ENCODE peak calls at places on chromosomes 2 and 18, in four cellular contexts. P, V, O and T are unnamed samples.

GRCh38 chr2:28589746-28590463 is 94.0 kb downstream of the PLB1 start:
- DNase-seq in P (no peak), V (no peak), O (no peak), T (no peak)

GRCh38 chr2:7725132-7725849 is 808.1 kb downstream of the RNF144A start:
- DNase-seq in P (no peak), V (no peak), O (no peak), T (no peak)

GRCh38 chr2:189153608-189154007 is 26.0 kb downstream of the COL5A2 start:
- DNase-seq in P (no peak), V (no peak), O (peak; percentile 20), T (no peak)

GRCh38 chr2:144479138-144479537 is 40.8 kb downstream of the ZEB2 start:
- DNase-seq in P (no peak), V (no peak), O (no peak), T (no peak)

GRCh38 chr2:71704688-71705087 is 251.3 kb downstream of the DYSF start:
- DNase-seq in P (no peak), V (no peak), O (no peak), T (no peak)

GRCh38 chr2:50956886-50957285 is 75.0 kb downstream of the NRXN1 start:
- DNase-seq in P (no peak), V (no peak), O (no peak), T (no peak)

GRCh38 chr2:37268111-37268510 is 36.7 kb downstream of the NDUFAF7 start:
- DNase-seq in P (no peak), V (no peak), O (no peak), T (no peak)

GRCh38 chr2:170929686-170930050 is 615 bp downstream of the GORASP2 start:
- DNase-seq in P (peak; percentile 65), V (no peak), O (peak; percentile 84), T (peak; percentile 75)

GRCh38 chr18:13710460-13710859 is 15.9 kb downstream of the FAM210A start:
- DNase-seq in P (no peak), V (no peak), O (no peak), T (no peak)

GRCh38 chr2:60530228-60530627 is 23.2 kb downstream of the BCL11A start:
- DNase-seq in P (no peak), V (no peak), O (peak; percentile 61), T (no peak)
- H3K4me3 ChIP-seq in P (no peak overlapping the region), V (no peak overlapping the region), O (no peak overlapping the region), T (peak overlapping the region; percentile 29)

GRCh38 chr2:65137197-65137780 is 7.4 kb upstream of the RAB1A start:
- DNase-seq in P (no peak), V (no peak), O (peak; percentile 49), T (no peak)

GRCh38 chr2:65144571-65144970 is 14.7 kb upstream of the RAB1A start:
- DNase-seq in P (no peak), V (no peak), O (no peak), T (no peak)

GRCh38 chr2:65146067-65146466 is 16.2 kb upstream of the RAB1A start:
- DNase-seq in P (no peak), V (no peak), O (no peak), T (no peak)

GRCh38 chr2:65142515-65142914 is 12.6 kb upstream of the RAB1A start:
- DNase-seq in P (no peak), V (no peak), O (no peak), T (no peak)
- TF ChIP-seq CTCF in P (no peak), V (no peak), O (no peak), T (no peak)

GRCh38 chr2:238440767-238441166 is 14.0 kb downstream of the ASB1 start:
- DNase-seq in P (no peak), V (no peak), O (no peak), T (no peak)

GRCh38 chr2:238440331-238440730 is 13.6 kb downstream of the ASB1 start:
- DNase-seq in P (no peak), V (no peak), O (no peak), T (no peak)

GRCh38 chr2:238439093-238439849 is 12.5 kb downstream of the ASB1 start:
- DNase-seq in P (no peak), V (peak; percentile 55), O (no peak), T (peak; percentile 76)

GRCh38 chr2:238439912-238440311 is 13.2 kb downstream of the ASB1 start:
- DNase-seq in P (no peak), V (no peak), O (no peak), T (no peak)

GRCh38 chr2:238441262-238442114 is 14.8 kb downstream of the ASB1 start:
- DNase-seq in P (no peak), V (no peak), O (no peak), T (no peak)
- H3K36me3 ChIP-seq in P (no peaks in the 10 kb centered on the region), V (no peaks in the 10 kb centered on the region), O (no peaks in the 10 kb centered on the region), T (peaks cover 26% of the 10 kb centered on the region)

GRCh38 chr2:127810156-127810636 is 775 bp downstream of the WDR33 start:
- DNase-seq in P (peak; percentile 24), V (no peak), O (peak; percentile 46), T (no peak)

GRCh38 chr2:127814677-127815076 is 3.7 kb upstream of the WDR33 start:
- DNase-seq in P (no peak), V (no peak), O (no peak), T (no peak)

GRCh38 chr2:127811397-127811860 is 458 bp upstream of the WDR33 start:
- DNase-seq in P (no peak), V (no peak), O (no peak), T (no peak)

GRCh38 chr2:127810637-127811396 is at the start of gene WDR33:
- DNase-seq in P (peak; percentile 93), V (no peak), O (peak; percentile 97), T (peak; percentile 91)

GRCh38 chr2:127811922-127812321 is 951 bp upstream of the WDR33 start:
- DNase-seq in P (no peak), V (no peak), O (no peak), T (no peak)
- H3K4me3 ChIP-seq in P (peak overlapping the region; percentile 65), V (peak overlapping the region; percentile 96), O (peak overlapping the region; percentile 56), T (peak overlapping the region; percentile 90)

GRCh38 chr2:16219292-16219975 is 279.1 kb downstream of the MYCN start:
- DNase-seq in P (no peak), V (no peak), O (no peak), T (peak; percentile 52)

GRCh38 chr2:16217271-16217670 is 276.9 kb downstream of the MYCN start:
- DNase-seq in P (no peak), V (no peak), O (no peak), T (no peak)

GRCh38 chr2:16218161-16218560 is 277.8 kb downstream of the MYCN start:
- DNase-seq in P (no peak), V (no peak), O (no peak), T (no peak)

GRCh38 chr2:16216555-16216938 is 276.2 kb downstream of the MYCN start:
- DNase-seq in P (no peak), V (no peak), O (no peak), T (no peak)

DNA sequence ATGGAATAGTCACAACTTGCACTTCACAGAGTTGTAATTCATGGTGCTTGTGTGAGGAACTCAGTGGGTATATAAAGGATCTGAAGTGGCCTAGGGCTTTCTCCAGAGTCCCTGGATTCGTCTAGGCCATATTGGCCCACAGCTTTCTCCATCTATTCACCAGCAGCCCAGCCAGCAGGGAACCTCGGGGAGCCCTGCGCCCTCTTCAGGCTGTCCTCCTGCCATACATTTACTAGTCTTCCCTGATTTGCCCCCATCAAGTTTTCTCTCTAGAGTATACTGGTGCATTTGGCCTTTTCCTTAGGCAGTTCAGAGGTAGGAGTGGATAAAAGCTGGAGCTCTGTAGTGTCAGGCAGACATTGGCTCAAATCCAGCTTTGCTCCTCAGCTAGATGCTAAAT is 278.3 kb downstream of the MYCN start:
- DNase-seq in P (no peak), V (no peak), O (peak; percentile 56), T (no peak)
- TF ChIP-seq CTCF in P (peak; percentile 16), V (no peak), O (peak; percentile 48), T (peak; percentile 12)